ENCODE peak calls at places on chromosomes 1 and 21, in six cellular contexts. N, Y, G, O, B and X are unnamed samples.

GRCh38 chr1:206590025-206590834 is 22.0 kb downstream of the EIF2D start:
- DNase-seq in B (peak), Y (no peak), G (peak), N (no peak), O (peak), X (no peak)

GRCh38 chr1:63557365-63557987 is 34.2 kb downstream of the EFCAB7 start:
- DNase-seq in Y (no peak), B (peak), N (no peak), G (peak), O (no peak), X (no peak)

GRCh38 chr1:69711159-69711930 is 143.6 kb downstream of the LRRC7 start:
- DNase-seq in Y (no peak), O (no peak), N (no peak), G (no peak), B (no peak), X (no peak)

GRCh38 chr1:181083842-181084605 is 4.5 kb upstream of the IER5 start:
- DNase-seq in O (peak), B (no peak), N (no peak), G (no peak), Y (peak), X (no peak)

GRCh38 chr1:109877320-109877771 is 33.3 kb upstream of the CSF1 start:
- DNase-seq in G (peak), O (peak), N (peak), Y (peak), B (peak), X (no peak)

GRCh38 chr21:34968414-34969333 is 80.4 kb downstream of the RUNX1 start:
- DNase-seq in G (no peak), O (no peak), B (no peak), N (no peak), Y (no peak), X (no peak)

GRCh38 chr1:196608401-196609113 is at the start of gene KCNT2:
- DNase-seq in N (peak), Y (peak), G (no peak), B (peak), O (peak), X (peak)

GRCh38 chr21:35220301-35220700 is 171.2 kb upstream of the RUNX1 start:
- DNase-seq in Y (no peak), B (no peak), G (no peak), O (no peak), N (no peak), X (no peak)

GRCh38 chr1:236895665-236896387 is 100.7 kb downstream of the MTR start:
- DNase-seq in B (no peak), Y (no peak), O (no peak), G (no peak), N (peak), X (no peak)

GRCh38 chr1:240031009-240031408 is 60.7 kb upstream of the FMN2 start:
- DNase-seq in Y (no peak), B (peak), N (no peak), O (peak), G (peak), X (no peak)

DNA sequence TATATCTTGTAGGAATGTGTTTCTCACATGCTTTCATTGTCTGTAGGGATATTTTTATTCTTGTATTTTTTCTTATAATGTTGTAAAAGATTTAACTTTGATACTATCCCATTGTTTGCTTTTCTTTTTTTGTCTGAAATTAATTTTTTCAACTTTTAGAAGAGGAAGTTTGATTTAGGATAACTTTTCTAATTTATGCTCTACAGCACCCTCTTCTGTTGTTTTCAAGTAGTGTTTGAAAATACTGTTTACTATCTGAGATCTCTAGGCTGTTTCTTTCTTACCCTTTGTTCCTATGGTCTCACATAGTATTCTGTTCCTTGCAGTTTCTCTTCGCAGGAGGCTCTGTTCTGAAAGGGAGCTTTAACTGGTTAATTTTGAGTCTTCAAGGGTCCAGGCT is 21.9 kb downstream of the ABCD3 start:
- DNase-seq in G (no peak), N (no peak), B (no peak), O (no peak), Y (no peak), X (no peak)
- TF ChIP-seq CTCF in G (no peak), N (no peak), B (no peak), O (no peak), Y (no peak), X (peak)

GRCh38 chr1:30166194-30166593 is 557.2 kb downstream of the MATN1 start:
- DNase-seq in N (no peak), O (no peak), Y (no peak), B (no peak), G (no peak), X (no peak)

GRCh38 chr1:30171956-30172694 is 551.3 kb downstream of the MATN1 start:
- DNase-seq in G (no peak), B (no peak), O (no peak), N (no peak), Y (no peak), X (no peak)

GRCh38 chr1:30172757-30173156 is 550.6 kb downstream of the MATN1 start:
- DNase-seq in B (no peak), Y (no peak), G (no peak), N (no peak), O (no peak), X (no peak)

GRCh38 chr1:30165116-30165515 is 558.3 kb downstream of the MATN1 start:
- DNase-seq in N (no peak), B (no peak), G (no peak), O (no peak), Y (no peak), X (no peak)

GRCh38 chr1:30169269-30169668 is 554.1 kb downstream of the MATN1 start:
- DNase-seq in B (no peak), Y (no peak), O (no peak), N (no peak), G (no peak), X (no peak)
- TF ChIP-seq CTCF in B (no peak), Y (no peak), O (no peak), N (no peak), G (no peak), X (no peak)

GRCh38 chr1:22436948-22437347 is 14.7 kb upstream of the ZBTB40 start:
- DNase-seq in N (no peak), G (no peak), Y (no peak), B (no peak), O (no peak), X (no peak)
- TF ChIP-seq CTCF in N (no peak), G (no peak), Y (no peak), B (no peak), O (no peak), X (no peak)

GRCh38 chr1:7940745-7941436 is at the start of gene TNFRSF9:
- DNase-seq in G (peak), Y (peak), B (peak), N (no peak), O (no peak), X (no peak)
- TF ChIP-seq CTCF in G (no peak), Y (no peak), B (no peak), N (no peak), O (no peak), X (no peak)

GRCh38 chr1:177568702-177569101 is 397.9 kb downstream of the BRINP2 start:
- DNase-seq in O (no peak), B (no peak), Y (no peak), G (no peak), N (no peak), X (no peak)
- TF ChIP-seq CTCF in O (no peak), B (no peak), Y (no peak), G (peak), N (no peak), X (no peak)

GRCh38 chr1:222706815-222707214 is 5.5 kb downstream of the AIDA start:
- DNase-seq in G (no peak), B (no peak), Y (no peak), O (no peak), N (no peak), X (no peak)
- TF ChIP-seq CTCF in G (no peak), B (no peak), Y (no peak), O (peak), N (no peak), X (peak)

GRCh38 chr1:217393901-217394300 is 237.0 kb downstream of the GPATCH2 start:
- DNase-seq in Y (no peak), B (no peak), G (no peak), N (no peak), O (no peak), X (no peak)
- TF ChIP-seq CTCF in Y (no peak), B (peak), G (no peak), N (peak), O (no peak), X (peak)